ENCODE peak calls at places on chromosomes 11 and 22, in six cellular contexts. W is brain microvascular endothelial cell, H is left ventricle myocardium inferior, V is sigmoid colon, A is neural progenitor cell, L is thoracic aorta. B is an unnamed sample.

GRCh38 chr11:13761712-13762111 is 93.2 kb downstream of the FAR1 start:
- DNase-seq in W (no peak), H (no peak), V (no peak), A (no peak), L (no peak), B (no peak)

GRCh38 chr11:88188251-88189030 is 13.2 kb upstream of the RAB38 start:
- DNase-seq in W (no peak), H (no peak), V (no peak), A (no peak), L (no peak), B (no peak)

GRCh38 chr11:133134561-133135173 is 397.6 kb downstream of the OPCML start:
- DNase-seq in W (peak; percentile 48), H (peak; percentile 34), V (peak; percentile 64), A (peak; percentile 80), L (no peak), B (no peak)

GRCh38 chr11:31619980-31620379 is 110.4 kb downstream of the ELP4 start:
- DNase-seq in W (no peak), H (no peak), V (no peak), A (no peak), L (no peak), B (no peak)

GRCh38 chr11:36383200-36383599 is 87.1 kb downstream of the PRR5L start:
- DNase-seq in W (no peak), H (no peak), V (no peak), A (no peak), L (no peak), B (no peak)

GRCh38 chr11:1746516-1746931 is 3.9 kb downstream of the IFITM10 start:
- DNase-seq in W (no peak), H (peak; percentile 29), V (peak; percentile 73), A (no peak), L (no peak), B (no peak)

GRCh38 chr22:29175312-29175835 is 30.3 kb upstream of the EMID1 start:
- DNase-seq in W (no peak), H (no peak), V (no peak), A (no peak), L (no peak), B (no peak)

GRCh38 chr22:38110863-38111852 is 674 bp upstream of the BAIAP2L2 start:
- DNase-seq in W (no peak), H (no peak), V (no peak), A (peak; percentile 34), L (no peak), B (no peak)

GRCh38 chr11:130999086-130999485 is 82.8 kb upstream of the SNX19 start:
- DNase-seq in W (peak; percentile 27), H (no peak), V (no peak), A (no peak), L (no peak), B (no peak)

GRCh38 chr22:41589260-41589600 is 410 bp downstream of the PMM1 start:
- DNase-seq in W (no peak), H (no peak), V (peak; percentile 75), A (peak; percentile 66), L (no peak), B (no peak)

GRCh38 chr11:7413961-7414728 is 71.2 kb upstream of the OLFML1 start:
- DNase-seq in W (no peak), H (no peak), V (no peak), A (peak; percentile 35), L (no peak), B (no peak)

GRCh38 chr22:39183991-39184585 is 31.6 kb upstream of the CBX7 start:
- DNase-seq in W (peak; percentile 81), H (no peak), V (no peak), A (no peak), L (no peak), B (no peak)

GRCh38 chr11:75562836-75563484 is 907 bp downstream of the SERPINH1 start:
- DNase-seq in W (peak; percentile 72), H (no peak), V (no peak), A (peak; percentile 95), L (no peak), B (no peak)

DNA sequence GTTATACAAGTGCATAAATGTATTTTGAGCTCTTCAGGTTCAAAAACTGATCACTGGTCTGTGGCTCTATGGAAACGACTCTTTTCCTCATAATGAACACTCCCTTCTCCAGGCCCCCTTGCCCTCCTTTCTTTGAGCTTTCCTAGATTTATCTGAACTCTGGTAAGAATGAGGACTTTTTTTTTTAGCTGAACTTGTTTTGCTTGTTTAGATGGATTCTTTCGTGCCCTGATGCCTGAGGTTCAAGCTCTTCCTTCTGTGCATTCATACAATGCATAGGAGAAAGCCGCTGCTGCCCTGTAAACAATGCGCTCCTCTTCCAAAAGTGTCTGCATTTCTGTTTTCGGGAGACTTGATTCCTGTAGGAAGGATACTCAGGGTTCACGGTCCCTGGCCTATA is 205.1 kb downstream of the TENM4 start:
- DNase-seq in W (no peak), H (no peak), V (no peak), A (no peak), L (no peak), B (no peak)
- H3K27ac ChIP-seq in W (no peak overlapping the region), H (no peak overlapping the region), V (no peak overlapping the region), A (no peak overlapping the region), L (no peak overlapping the region), B (no peak overlapping the region)

GRCh38 chr22:21589415-21589814 is 21.9 kb downstream of the UBE2L3 start:
- DNase-seq in W (no peak), H (no peak), V (no peak), A (no peak), L (no peak), B (no peak)
- H3K36me3 ChIP-seq in W (peaks cover 32% of the 10 kb centered on the region), H (peaks cover 18% of the 10 kb centered on the region), V (peaks cover 18% of the 10 kb centered on the region), A (peaks cover 4% of the 10 kb centered on the region), L (peaks cover 15% of the 10 kb centered on the region), B (peaks cover 16% of the 10 kb centered on the region)

GRCh38 chr11:129973809-129974208 is 28.8 kb downstream of the PRDM10 start:
- DNase-seq in W (peak; percentile 14), H (peak; percentile 41), V (no peak), A (peak; percentile 20), L (no peak), B (no peak)
- H3K27ac ChIP-seq in W (no peak overlapping the region), H (no peak overlapping the region), V (no peak overlapping the region), A (no peak overlapping the region), L (no peak overlapping the region), B (no peak overlapping the region)

GRCh38 chr11:65130631-65131416 is 3.5 kb downstream of the SYVN1 start:
- DNase-seq in W (no peak), H (no peak), V (no peak), A (no peak), L (no peak), B (peak; percentile 55)

GRCh38 chr11:65131895-65132237 is 2.5 kb downstream of the SYVN1 start:
- DNase-seq in W (no peak), H (no peak), V (no peak), A (no peak), L (no peak), B (peak; percentile 58)

GRCh38 chr11:65129649-65130441 is 4.5 kb downstream of the SYVN1 start:
- DNase-seq in W (no peak), H (no peak), V (peak; percentile 64), A (no peak), L (no peak), B (peak; percentile 57)

GRCh38 chr11:65132238-65132987 is 1.9 kb downstream of the SYVN1 start:
- DNase-seq in W (no peak), H (no peak), V (peak; percentile 61), A (no peak), L (no peak), B (no peak)

GRCh38 chr11:65131417-65131776 is 2.9 kb downstream of the SYVN1 start:
- DNase-seq in W (no peak), H (no peak), V (no peak), A (no peak), L (no peak), B (no peak)
- H3K36me3 ChIP-seq in W (peaks cover 61% of the 10 kb centered on the region), H (peaks cover 67% of the 10 kb centered on the region), V (peaks cover 56% of the 10 kb centered on the region), A (no peaks in the 10 kb centered on the region), L (peaks cover 57% of the 10 kb centered on the region), B (peaks cover 64% of the 10 kb centered on the region)